ENCODE peak calls at places on chromosome 18, in four cellular contexts. B is HepG2, X is GM12878, A is K562. T is an unnamed sample.
A peak's percentile ranks its signal among the peaks of the same experiment; 100 is the strongest.

GRCh38 chr18:26215247-26215970 is 10.8 kb upstream of the TAF4B start:
- DNase-seq in B (no peak), A (no peak), X (peak; percentile 71), T (no peak)

GRCh38 chr18:49898421-49898820 is 85.1 kb upstream of the ACAA2 start:
- DNase-seq in A (peak; percentile 64), X (no peak), B (peak; percentile 43), T (peak; percentile 27)

GRCh38 chr18:41703744-41704530 is 251.1 kb upstream of the PIK3C3 start:
- DNase-seq in X (no peak), B (no peak), A (no peak), T (no peak)

GRCh38 chr18:79668203-79668602 is 11.4 kb upstream of the CTDP1 start:
- DNase-seq in X (no peak), B (no peak), A (no peak), T (no peak)

GRCh38 chr18:61865466-61866165 is 27.2 kb downstream of the RNF152 start:
- DNase-seq in A (no peak), B (no peak), X (no peak), T (no peak)

GRCh38 chr18:44744206-44745180 is 63.8 kb downstream of the SETBP1 start:
- DNase-seq in X (no peak), A (no peak), B (no peak), T (no peak)

GRCh38 chr18:42064109-42064508 is 109.1 kb downstream of the PIK3C3 start:
- DNase-seq in B (no peak), A (no peak), X (no peak), T (no peak)

GRCh38 chr18:24840640-24841039 is 380.2 kb downstream of the HRH4 start:
- DNase-seq in X (no peak), B (no peak), A (no peak), T (no peak)

GRCh38 chr18:74905245-74905644 is 303.7 kb downstream of the PTGR3 start:
- DNase-seq in B (no peak), A (no peak), X (no peak), T (no peak)

GRCh38 chr18:3455938-3456685 is 6.1 kb downstream of the TGIF1 start:
- DNase-seq in X (no peak), B (peak; percentile 73), A (no peak), T (no peak)

GRCh38 chr18:65610939-65611338 is 139.9 kb upstream of the CDH7 start:
- DNase-seq in X (no peak), A (no peak), B (no peak), T (no peak)

GRCh38 chr18:5463390-5463789 is 80.4 kb downstream of the EPB41L3 start:
- DNase-seq in X (no peak), B (no peak), A (no peak), T (no peak)

GRCh38 chr18:3118195-3119010 is 101.4 kb downstream of the MYOM1 start:
- DNase-seq in A (no peak), X (no peak), B (peak; percentile 32), T (no peak)

GRCh38 chr18:72543362-72544055 is 633 bp downstream of the CBLN2 start:
- DNase-seq in A (no peak), B (no peak), X (no peak), T (no peak)

GRCh38 chr18:33746261-33746660 is 168.2 kb downstream of the ASXL3 start:
- DNase-seq in X (no peak), A (no peak), B (no peak), T (no peak)

GRCh38 chr18:45638544-45638943 is 23.3 kb downstream of the SLC14A2 start:
- DNase-seq in B (no peak), X (no peak), A (no peak), T (no peak)

GRCh38 chr18:28657836-28658410 is 481.0 kb upstream of the CDH2 start:
- DNase-seq in X (no peak), A (no peak), B (no peak), T (no peak)

GRCh38 chr18:77062518-77063003 is 70.0 kb downstream of the MBP start:
- DNase-seq in A (no peak), B (no peak), X (peak; percentile 82), T (no peak)

GRCh38 chr18:60069145-60069544 is 169.3 kb downstream of the PMAIP1 start:
- DNase-seq in X (no peak), A (no peak), B (no peak), T (no peak)

GRCh38 chr18:54958711-54959625 is at the start of gene CCDC68:
- DNase-seq in B (peak; percentile 50), X (no peak), A (peak; percentile 57), T (peak; percentile 56)

GRCh38 chr18:62337336-62337735 is 12.2 kb downstream of the TNFRSF11A start:
- DNase-seq in X (no peak), B (no peak), A (no peak), T (no peak)

GRCh38 chr18:68703326-68703725 is 11.6 kb downstream of the TMX3 start:
- DNase-seq in B (no peak), X (no peak), A (no peak), T (no peak)

GRCh38 chr18:75760208-75760607 is 332.7 kb upstream of the SMIM21 start:
- DNase-seq in B (no peak), A (no peak), X (no peak), T (no peak)

GRCh38 chr18:10536270-10536669 is 10.4 kb downstream of the NAPG start:
- DNase-seq in A (no peak), X (no peak), B (no peak), T (no peak)

GRCh38 chr18:32299489-32299888 is 109.7 kb downstream of the MEP1B start:
- DNase-seq in X (no peak), A (no peak), B (no peak), T (no peak)

GRCh38 chr18:59324623-59324971 is 6.1 kb upstream of the CPLX4 start:
- DNase-seq in X (no peak), B (no peak), A (no peak), T (no peak)

GRCh38 chr18:9547767-9548166 is 66.6 kb downstream of the PPP4R1 start:
- DNase-seq in B (no peak), A (no peak), X (no peak), T (no peak)

GRCh38 chr18:37717656-37718055 is 152.1 kb upstream of the CELF4 start:
- DNase-seq in A (no peak), B (no peak), X (no peak), T (no peak)

GRCh38 chr18:36152781-36153180 is 23.1 kb downstream of the ELP2 start:
- DNase-seq in A (no peak), X (no peak), B (no peak), T (no peak)
- TF ChIP-seq FOXM1 in A (no peak), X (no peak), B (no peak), T (no peak)

DNA sequence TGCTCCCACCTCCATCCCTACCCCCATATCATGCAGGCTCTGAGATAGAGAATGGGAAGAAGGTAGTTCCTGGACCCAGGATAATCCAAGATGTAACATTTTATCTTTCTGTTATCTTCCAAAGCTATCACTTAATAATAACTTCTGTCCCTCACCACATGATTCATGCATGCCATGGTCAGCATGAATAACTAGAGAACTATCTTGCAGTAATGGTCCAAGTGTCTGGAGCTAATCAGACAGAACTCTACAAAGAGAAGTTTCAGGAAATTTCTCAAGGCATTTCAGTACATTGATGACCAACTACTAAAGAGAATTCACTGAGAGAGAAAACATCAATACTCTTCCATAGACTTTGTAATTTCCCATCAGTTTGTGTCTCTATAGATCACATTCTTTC is 1469.7 kb upstream of the PIK3C3 start:
- DNase-seq in A (no peak), X (no peak), B (no peak), T (no peak)
- TF ChIP-seq SP1 in A (no peak), X (no peak), B (no peak), T (no peak)

GRCh38 chr18:48456838-48457237 is 47.7 kb upstream of the ZBTB7C start:
- DNase-seq in B (no peak), A (no peak), X (no peak), T (no peak)

GRCh38 chr18:48455555-48456478 is 46.6 kb upstream of the ZBTB7C start:
- DNase-seq in X (no peak), A (no peak), B (no peak), T (no peak)

GRCh38 chr18:48453330-48454063 is 44.3 kb upstream of the ZBTB7C start:
- DNase-seq in X (no peak), A (no peak), B (no peak), T (no peak)

GRCh38 chr18:48454146-48454796 is 45.1 kb upstream of the ZBTB7C start:
- DNase-seq in B (peak; percentile 72), X (no peak), A (no peak), T (no peak)

GRCh38 chr18:48452863-48453323 is 43.7 kb upstream of the ZBTB7C start:
- DNase-seq in X (no peak), B (peak; percentile 85), A (no peak), T (no peak)
- TF ChIP-seq FOXK2 in X (no peak), B (no peak), A (no peak), T (no peak)

GRCh38 chr18:34871435-34871834 is 161.3 kb downstream of the DTNA start:
- DNase-seq in X (no peak), A (no peak), B (no peak), T (no peak)
- TF ChIP-seq FOXM1 in X (no peak), A (no peak), B (no peak), T (no peak)